ENCODE peak calls at places on chromosomes 4 and X, in four cellular contexts. G is GM12878, P is K562, H is HepG2. V is an unnamed sample.
A peak's percentile ranks its signal among the peaks of the same experiment; 100 is the strongest.

GRCh38 chr4:182752158-182752910 is 164.9 kb downstream of the DCTD start:
- DNase-seq in H (no peak), P (no peak), G (no peak), V (no peak)

GRCh38 chr4:7645956-7646355 is 211.2 kb upstream of the PSAPL1 start:
- DNase-seq in P (no peak), G (no peak), H (no peak), V (no peak)

GRCh38 chr4:63937961-63938360 is 471.3 kb downstream of the TECRL start:
- DNase-seq in H (no peak), P (no peak), G (no peak), V (no peak)

GRCh38 chr4:133320576-133321170 is 171.6 kb downstream of the PCDH10 start:
- DNase-seq in H (peak; percentile 26), G (no peak), P (peak; percentile 9), V (no peak)

GRCh38 chr4:31461425-31461824 is 741.3 kb downstream of the PCDH7 start:
- DNase-seq in G (no peak), H (no peak), P (no peak), V (no peak)

GRCh38 chr4:79653871-79654270 is 245.8 kb upstream of the GK2 start:
- DNase-seq in H (no peak), P (no peak), G (no peak), V (no peak)

GRCh38 chr4:130712038-130712437 is 1616.1 kb downstream of the C4orf33 start:
- DNase-seq in H (no peak), G (no peak), P (no peak), V (no peak)

GRCh38 chr4:46506876-46507275 is 116.9 kb upstream of the GABRA2 start:
- DNase-seq in H (no peak), P (no peak), G (no peak), V (no peak)

GRCh38 chrX:150587585-150588503 is 19.4 kb downstream of the MTM1 start:
- DNase-seq in H (no peak), P (peak; percentile 26), G (no peak), V (peak; percentile 30)

GRCh38 chr4:68948044-68948743 is 3.4 kb downstream of the UGT2A3 start:
- DNase-seq in P (no peak), G (no peak), H (peak; percentile 65), V (no peak)

GRCh38 chr4:172061204-172061603 is 248.0 kb downstream of the GALNTL6 start:
- DNase-seq in P (no peak), G (no peak), H (no peak), V (no peak)

GRCh38 chr4:98996056-98996941 is 778 bp downstream of the METAP1 start:
- DNase-seq in H (peak; percentile 23), G (no peak), P (no peak), V (no peak)

GRCh38 chrX:53128097-53128749 is 34.3 kb downstream of the KANTR start:
- DNase-seq in G (no peak), H (no peak), P (no peak), V (no peak)

GRCh38 chr4:153764611-153765368 is 5.0 kb upstream of the RNF175 start:
- DNase-seq in G (no peak), H (no peak), P (no peak), V (no peak)

GRCh38 chrX:17768997-17769396 is 31.7 kb downstream of the SCML1 start:
- DNase-seq in P (no peak), G (no peak), H (no peak), V (no peak)

GRCh38 chr4:80184791-80185756 is 12.2 kb upstream of the PRDM8 start:
- DNase-seq in G (no peak), H (no peak), P (no peak), V (peak; percentile 43)

GRCh38 chr4:164251257-164251656 is 502.7 kb upstream of the SMIM31 start:
- DNase-seq in P (no peak), G (no peak), H (no peak), V (no peak)

GRCh38 chr4:13007802-13008201 is 476.3 kb downstream of the RAB28 start:
- DNase-seq in G (no peak), P (no peak), H (no peak), V (no peak)

GRCh38 chr4:143458966-143459365 is 54.5 kb upstream of the SMARCA5 start:
- DNase-seq in G (no peak), H (no peak), P (no peak), V (no peak)

GRCh38 chrX:133897593-133898163 is 87.7 kb downstream of the GPC3 start:
- DNase-seq in H (no peak), P (no peak), G (no peak), V (no peak)

GRCh38 chr4:77197361-77197760 is 40.4 kb downstream of the CCNG2 start:
- DNase-seq in P (no peak), G (no peak), H (no peak), V (no peak)

GRCh38 chr4:165124488-165124887 is 11.8 kb upstream of the TMEM192 start:
- DNase-seq in G (no peak), P (no peak), H (no peak), V (no peak)

GRCh38 chr4:23070848-23071570 is 378.3 kb downstream of the GBA3 start:
- DNase-seq in H (no peak), G (no peak), P (no peak), V (no peak)

GRCh38 chr4:188439641-188440311 is 300.5 kb downstream of the TRIML1 start:
- DNase-seq in H (no peak), G (no peak), P (no peak), V (no peak)

GRCh38 chr4:167021545-167022155 is 212.6 kb downstream of the SPOCK3 start:
- DNase-seq in H (peak; percentile 39), G (peak; percentile 30), P (peak; percentile 22), V (peak; percentile 69)

GRCh38 chr4:111596491-111596890 is 548.8 kb upstream of the FAM241A start:
- DNase-seq in P (no peak), G (no peak), H (no peak), V (no peak)

GRCh38 chr4:168475745-168476144 is 4.5 kb downstream of the DDX60L start:
- DNase-seq in H (no peak), G (no peak), P (no peak), V (peak; percentile 36)

GRCh38 chr4:17494258-17494657 is 17.6 kb downstream of the QDPR start:
- DNase-seq in G (no peak), H (no peak), P (peak; percentile 55), V (no peak)

GRCh38 chr4:38868055-38868965 is 704 bp downstream of the FAM114A1 start:
- DNase-seq in H (no peak), P (peak; percentile 20), G (no peak), V (peak; percentile 26)

GRCh38 chrX:125577479-125577878 is 257.8 kb downstream of the TEX13C start:
- DNase-seq in H (no peak), P (no peak), G (no peak), V (no peak)

GRCh38 chrX:1754077-1754476 is 139.2 kb downstream of the ASMT start:
- DNase-seq in G (no peak), P (no peak), H (no peak), V (no peak)

GRCh38 chr4:113645771-113646455 is 115.6 kb downstream of the CAMK2D start:
- DNase-seq in H (peak; percentile 81), P (peak; percentile 11), G (no peak), V (no peak)

GRCh38 chrX:105821471-105822081 is 763 bp upstream of the NRK start:
- DNase-seq in H (no peak), G (no peak), P (no peak), V (peak; percentile 65)

DNA sequence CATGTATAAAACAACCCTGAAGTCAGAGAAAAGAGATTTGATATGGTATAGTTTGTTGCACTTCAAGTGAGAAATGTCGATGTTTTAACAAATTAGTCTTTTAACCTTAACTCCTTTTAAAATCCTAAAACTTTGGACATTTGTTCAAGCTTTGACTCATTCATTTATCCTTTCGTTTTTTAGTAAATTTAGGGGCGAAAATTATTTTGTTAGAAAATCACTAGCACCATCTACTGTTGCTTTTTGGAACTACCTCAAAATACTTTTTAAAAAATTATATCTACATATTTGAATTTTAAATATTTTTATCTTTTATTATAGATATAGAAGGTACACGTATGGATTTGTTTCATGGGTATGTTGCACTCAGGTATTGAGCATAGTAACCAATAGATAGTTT is 165.1 kb upstream of the POF1B start:
- DNase-seq in P (no peak), G (no peak), H (no peak), V (no peak)
- TF ChIP-seq TCF7 in P (no peak), G (no peak), H (no peak), V (no peak)

DNA sequence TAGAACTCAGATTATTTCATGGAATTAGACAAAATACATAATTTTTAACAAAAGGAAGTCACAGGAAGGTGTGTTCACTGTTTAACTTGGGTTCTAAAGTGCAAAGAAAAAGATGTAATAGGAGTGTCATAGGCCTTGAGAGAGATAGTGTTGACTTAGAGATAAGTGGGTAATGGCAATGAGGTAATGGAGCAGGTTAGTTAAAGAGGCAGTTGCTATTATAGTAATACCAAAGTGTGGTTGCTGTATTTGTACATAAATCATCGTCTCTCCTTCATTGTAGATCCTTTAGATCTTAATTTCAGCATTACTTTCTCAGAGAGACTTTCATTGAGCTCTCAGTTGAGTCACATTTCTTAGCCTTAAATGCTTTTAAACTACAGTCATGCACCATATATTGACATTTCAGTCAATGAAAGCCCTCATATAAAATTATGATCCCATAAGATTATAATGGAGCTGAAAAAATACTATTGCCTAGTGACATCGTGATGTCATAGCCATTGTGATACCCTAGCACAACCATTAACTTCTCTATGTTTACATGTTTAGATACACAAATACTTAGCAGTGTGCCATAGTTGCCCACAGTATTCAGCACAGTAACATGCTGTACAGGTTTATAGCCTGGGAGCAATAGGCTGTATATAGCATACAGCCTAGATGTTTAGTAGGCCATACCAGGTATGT is 245.4 kb downstream of the ADGRL3 start:
- DNase-seq in H (peak; percentile 18), G (no peak), P (no peak), V (no peak)
- TF ChIP-seq TCF7 in H (no peak), G (no peak), P (no peak), V (no peak)

DNA sequence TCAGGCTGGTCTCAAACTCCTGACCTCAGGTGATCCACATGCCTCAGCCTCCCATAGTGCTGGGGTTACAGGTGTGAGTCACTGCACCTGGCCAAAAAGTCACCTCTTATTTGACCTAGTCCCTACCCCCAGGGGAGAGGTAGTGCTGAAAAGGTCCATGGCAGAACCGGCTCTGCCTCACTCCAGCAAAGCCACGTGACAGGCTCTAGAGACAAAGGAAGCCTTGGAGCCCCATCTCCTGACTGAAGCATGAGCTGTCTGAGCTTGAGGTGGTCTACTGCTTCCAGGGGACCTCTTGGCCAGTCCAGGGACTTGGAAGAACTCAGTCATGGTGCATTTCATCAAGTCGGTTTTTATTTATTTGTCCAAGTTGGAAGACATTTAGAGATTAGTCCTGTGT is 52.5 kb upstream of the ZNF518B start:
- DNase-seq in G (no peak), P (no peak), H (no peak), V (no peak)
- TF ChIP-seq TCF7 in G (no peak), P (no peak), H (no peak), V (no peak)

GRCh38 chrX:131366387-131366786 is 77.3 kb upstream of the IGSF1 start:
- DNase-seq in P (no peak), H (peak; percentile 27), G (no peak), V (no peak)
- TF ChIP-seq TCF7 in P (no peak), H (no peak), G (no peak), V (no peak)

GRCh38 chr4:139913995-139914394 is 240.0 kb downstream of the MAML3 start:
- DNase-seq in G (no peak), P (no peak), H (no peak), V (no peak)
- TF ChIP-seq TCF7 in G (no peak), P (no peak), H (no peak), V (no peak)

GRCh38 chr4:105061136-105061696 is 85.5 kb upstream of the TET2 start:
- DNase-seq in H (peak; percentile 2), G (peak; percentile 85), P (no peak), V (no peak)
- TF ChIP-seq TCF7 in H (no peak), G (no peak), P (no peak), V (no peak)

V was measured in WTC11.